ENCODE peak calls at places on chromosomes 4 and X, in seven cellular contexts. One of them, this sample, is unnamed.

GRCh38 chr4:119632216-119632615 is 3.6 kb upstream of the PDE5A start:
- DNase-seq in lung: no peak
- DNase-seq in KBM-7: no peak
- DNase-seq in naive thymus-derived CD8-positive, alpha-beta T cell: no peak
- DNase-seq in activated CD8-positive, alpha-beta memory T cell treated with anti-CD3 and anti-CD28 coated beads for 4 hours: no peak
- DNase-seq in NCI-H2029 treated with DMSO at 0.1 percent for 48 hours: no peak
- DNase-seq in stimulated activated CD4-positive, alpha-beta T cell treated with anti-CD3 and anti-CD28 coated beads, Interleukin-12 subunit alpha, Interleukin-12 subunit beta, amount 100 ng/mL, for 24 hours: no peak
- DNase-seq in this sample: no peak

GRCh38 chrX:79270401-79270800 is 96.7 kb downstream of the ITM2A start:
- DNase-seq in NCI-H2029 treated with DMSO at 0.1 percent for 48 hours: no peak
- DNase-seq in naive thymus-derived CD8-positive, alpha-beta T cell: peak
- DNase-seq in lung: no peak
- DNase-seq in KBM-7: peak
- DNase-seq in stimulated activated CD4-positive, alpha-beta T cell treated with anti-CD3 and anti-CD28 coated beads, Interleukin-12 subunit alpha, Interleukin-12 subunit beta, amount 100 ng/mL, for 24 hours: peak
- DNase-seq in activated CD8-positive, alpha-beta memory T cell treated with anti-CD3 and anti-CD28 coated beads for 4 hours: peak
- DNase-seq in this sample: no peak

GRCh38 chr4:103719320-103720204 is at the start of gene TACR3:
- DNase-seq in naive thymus-derived CD8-positive, alpha-beta T cell: no peak
- DNase-seq in activated CD8-positive, alpha-beta memory T cell treated with anti-CD3 and anti-CD28 coated beads for 4 hours: no peak
- DNase-seq in NCI-H2029 treated with DMSO at 0.1 percent for 48 hours: no peak
- DNase-seq in stimulated activated CD4-positive, alpha-beta T cell treated with anti-CD3 and anti-CD28 coated beads, Interleukin-12 subunit alpha, Interleukin-12 subunit beta, amount 100 ng/mL, for 24 hours: no peak
- DNase-seq in KBM-7: no peak
- DNase-seq in lung: no peak
- DNase-seq in this sample: no peak

GRCh38 chrX:153969904-153970397 is 1.7 kb downstream of the HCFC1 start:
- DNase-seq in NCI-H2029 treated with DMSO at 0.1 percent for 48 hours: no peak
- DNase-seq in naive thymus-derived CD8-positive, alpha-beta T cell: no peak
- DNase-seq in KBM-7: peak
- DNase-seq in activated CD8-positive, alpha-beta memory T cell treated with anti-CD3 and anti-CD28 coated beads for 4 hours: no peak
- DNase-seq in lung: no peak
- DNase-seq in stimulated activated CD4-positive, alpha-beta T cell treated with anti-CD3 and anti-CD28 coated beads, Interleukin-12 subunit alpha, Interleukin-12 subunit beta, amount 100 ng/mL, for 24 hours: no peak
- DNase-seq in this sample: no peak

GRCh38 chr4:34720563-34720962 is 1523.8 kb downstream of the ARAP2 start:
- DNase-seq in lung: no peak
- DNase-seq in KBM-7: peak
- DNase-seq in naive thymus-derived CD8-positive, alpha-beta T cell: no peak
- DNase-seq in NCI-H2029 treated with DMSO at 0.1 percent for 48 hours: peak
- DNase-seq in activated CD8-positive, alpha-beta memory T cell treated with anti-CD3 and anti-CD28 coated beads for 4 hours: no peak
- DNase-seq in stimulated activated CD4-positive, alpha-beta T cell treated with anti-CD3 and anti-CD28 coated beads, Interleukin-12 subunit alpha, Interleukin-12 subunit beta, amount 100 ng/mL, for 24 hours: no peak
- DNase-seq in this sample: no peak

GRCh38 chr4:3305610-3306371 is 13.0 kb downstream of the RGS12 start:
- DNase-seq in KBM-7: peak
- DNase-seq in naive thymus-derived CD8-positive, alpha-beta T cell: no peak
- DNase-seq in activated CD8-positive, alpha-beta memory T cell treated with anti-CD3 and anti-CD28 coated beads for 4 hours: no peak
- DNase-seq in stimulated activated CD4-positive, alpha-beta T cell treated with anti-CD3 and anti-CD28 coated beads, Interleukin-12 subunit alpha, Interleukin-12 subunit beta, amount 100 ng/mL, for 24 hours: no peak
- DNase-seq in lung: no peak
- DNase-seq in NCI-H2029 treated with DMSO at 0.1 percent for 48 hours: peak
- DNase-seq in this sample: no peak

GRCh38 chr4:151940290-151940689 is 179.5 kb upstream of the GATB start:
- DNase-seq in activated CD8-positive, alpha-beta memory T cell treated with anti-CD3 and anti-CD28 coated beads for 4 hours: no peak
- DNase-seq in lung: no peak
- DNase-seq in KBM-7: no peak
- DNase-seq in naive thymus-derived CD8-positive, alpha-beta T cell: peak
- DNase-seq in NCI-H2029 treated with DMSO at 0.1 percent for 48 hours: no peak
- DNase-seq in stimulated activated CD4-positive, alpha-beta T cell treated with anti-CD3 and anti-CD28 coated beads, Interleukin-12 subunit alpha, Interleukin-12 subunit beta, amount 100 ng/mL, for 24 hours: no peak
- DNase-seq in this sample: no peak

GRCh38 chr4:121594796-121595526 is 101.8 kb downstream of the ANXA5 start:
- DNase-seq in activated CD8-positive, alpha-beta memory T cell treated with anti-CD3 and anti-CD28 coated beads for 4 hours: no peak
- DNase-seq in stimulated activated CD4-positive, alpha-beta T cell treated with anti-CD3 and anti-CD28 coated beads, Interleukin-12 subunit alpha, Interleukin-12 subunit beta, amount 100 ng/mL, for 24 hours: no peak
- DNase-seq in naive thymus-derived CD8-positive, alpha-beta T cell: no peak
- DNase-seq in KBM-7: no peak
- DNase-seq in NCI-H2029 treated with DMSO at 0.1 percent for 48 hours: no peak
- DNase-seq in lung: no peak
- DNase-seq in this sample: no peak

GRCh38 chr4:153789741-153790651 is 1.1 kb upstream of the SFRP2 start:
- DNase-seq in NCI-H2029 treated with DMSO at 0.1 percent for 48 hours: no peak
- DNase-seq in KBM-7: no peak
- DNase-seq in activated CD8-positive, alpha-beta memory T cell treated with anti-CD3 and anti-CD28 coated beads for 4 hours: no peak
- DNase-seq in lung: no peak
- DNase-seq in stimulated activated CD4-positive, alpha-beta T cell treated with anti-CD3 and anti-CD28 coated beads, Interleukin-12 subunit alpha, Interleukin-12 subunit beta, amount 100 ng/mL, for 24 hours: no peak
- DNase-seq in naive thymus-derived CD8-positive, alpha-beta T cell: no peak
- DNase-seq in this sample: no peak

GRCh38 chrX:11113731-11114130 is 2.6 kb downstream of the HCCS start:
- DNase-seq in activated CD8-positive, alpha-beta memory T cell treated with anti-CD3 and anti-CD28 coated beads for 4 hours: no peak
- DNase-seq in KBM-7: no peak
- DNase-seq in naive thymus-derived CD8-positive, alpha-beta T cell: no peak
- DNase-seq in stimulated activated CD4-positive, alpha-beta T cell treated with anti-CD3 and anti-CD28 coated beads, Interleukin-12 subunit alpha, Interleukin-12 subunit beta, amount 100 ng/mL, for 24 hours: no peak
- DNase-seq in NCI-H2029 treated with DMSO at 0.1 percent for 48 hours: no peak
- DNase-seq in lung: no peak
- DNase-seq in this sample: no peak

GRCh38 chrX:108122748-108123147 is 31.2 kb downstream of the ATG4A start:
- DNase-seq in NCI-H2029 treated with DMSO at 0.1 percent for 48 hours: no peak
- DNase-seq in KBM-7: peak
- DNase-seq in naive thymus-derived CD8-positive, alpha-beta T cell: no peak
- DNase-seq in lung: no peak
- DNase-seq in activated CD8-positive, alpha-beta memory T cell treated with anti-CD3 and anti-CD28 coated beads for 4 hours: no peak
- DNase-seq in stimulated activated CD4-positive, alpha-beta T cell treated with anti-CD3 and anti-CD28 coated beads, Interleukin-12 subunit alpha, Interleukin-12 subunit beta, amount 100 ng/mL, for 24 hours: no peak
- DNase-seq in this sample: no peak

GRCh38 chrX:53594354-53594753 is 92.2 kb downstream of the HUWE1 start:
- DNase-seq in KBM-7: no peak
- DNase-seq in stimulated activated CD4-positive, alpha-beta T cell treated with anti-CD3 and anti-CD28 coated beads, Interleukin-12 subunit alpha, Interleukin-12 subunit beta, amount 100 ng/mL, for 24 hours: no peak
- DNase-seq in lung: no peak
- DNase-seq in naive thymus-derived CD8-positive, alpha-beta T cell: no peak
- DNase-seq in NCI-H2029 treated with DMSO at 0.1 percent for 48 hours: no peak
- DNase-seq in activated CD8-positive, alpha-beta memory T cell treated with anti-CD3 and anti-CD28 coated beads for 4 hours: no peak
- DNase-seq in this sample: no peak

GRCh38 chrX:149131780-149132179 is 373.3 kb downstream of the IDS start:
- DNase-seq in stimulated activated CD4-positive, alpha-beta T cell treated with anti-CD3 and anti-CD28 coated beads, Interleukin-12 subunit alpha, Interleukin-12 subunit beta, amount 100 ng/mL, for 24 hours: no peak
- DNase-seq in activated CD8-positive, alpha-beta memory T cell treated with anti-CD3 and anti-CD28 coated beads for 4 hours: no peak
- DNase-seq in naive thymus-derived CD8-positive, alpha-beta T cell: no peak
- DNase-seq in lung: no peak
- DNase-seq in KBM-7: no peak
- DNase-seq in NCI-H2029 treated with DMSO at 0.1 percent for 48 hours: no peak
- DNase-seq in this sample: no peak

GRCh38 chr4:6401797-6402196 is 70.6 kb downstream of the PPP2R2C start:
- DNase-seq in stimulated activated CD4-positive, alpha-beta T cell treated with anti-CD3 and anti-CD28 coated beads, Interleukin-12 subunit alpha, Interleukin-12 subunit beta, amount 100 ng/mL, for 24 hours: no peak
- DNase-seq in NCI-H2029 treated with DMSO at 0.1 percent for 48 hours: no peak
- DNase-seq in KBM-7: no peak
- DNase-seq in lung: no peak
- DNase-seq in naive thymus-derived CD8-positive, alpha-beta T cell: no peak
- DNase-seq in activated CD8-positive, alpha-beta memory T cell treated with anti-CD3 and anti-CD28 coated beads for 4 hours: no peak
- DNase-seq in this sample: no peak

GRCh38 chrX:50093627-50094026 is 107.2 kb downstream of the AKAP4 start:
- DNase-seq in stimulated activated CD4-positive, alpha-beta T cell treated with anti-CD3 and anti-CD28 coated beads, Interleukin-12 subunit alpha, Interleukin-12 subunit beta, amount 100 ng/mL, for 24 hours: no peak
- DNase-seq in lung: no peak
- DNase-seq in NCI-H2029 treated with DMSO at 0.1 percent for 48 hours: no peak
- DNase-seq in naive thymus-derived CD8-positive, alpha-beta T cell: no peak
- DNase-seq in activated CD8-positive, alpha-beta memory T cell treated with anti-CD3 and anti-CD28 coated beads for 4 hours: no peak
- DNase-seq in KBM-7: no peak
- DNase-seq in this sample: no peak

This sample was measured in occipital lobe.